ENCODE peak calls at places on chromosomes 5 and 9, in six cellular contexts. U, Q, T, R, E and L are unnamed samples.

GRCh38 chr5:119022017-119022745 is 33.8 kb upstream of the DTWD2 start:
- DNase-seq in U (peak), Q (no peak), T (peak), R (no peak), E (no peak), L (no peak)

GRCh38 chr5:88594441-88594840 is 288.5 kb downstream of the MEF2C start:
- DNase-seq in U (no peak), Q (no peak), T (no peak), R (no peak), E (no peak), L (no peak)

GRCh38 chr9:113579270-113580040 is 115.9 kb downstream of the RGS3 start:
- DNase-seq in U (no peak), Q (no peak), T (peak), R (no peak), E (no peak), L (no peak)

GRCh38 chr5:84397385-84397784 is 12.7 kb upstream of the EDIL3 start:
- DNase-seq in U (no peak), Q (no peak), T (no peak), R (no peak), E (no peak), L (no peak)

GRCh38 chr9:134560206-134560605 is 81.4 kb upstream of the COL5A1 start:
- DNase-seq in U (no peak), Q (peak), T (no peak), R (no peak), E (no peak), L (no peak)

GRCh38 chr9:72753261-72753893 is 199.5 kb downstream of the ALDH1A1 start:
- DNase-seq in U (peak), Q (no peak), T (no peak), R (no peak), E (no peak), L (no peak)

GRCh38 chr5:67032921-67033664 is 163.5 kb downstream of the CD180 start:
- DNase-seq in U (peak), Q (no peak), T (no peak), R (no peak), E (no peak), L (no peak)

GRCh38 chr9:3455088-3455487 is 70.7 kb downstream of the RFX3 start:
- DNase-seq in U (no peak), Q (no peak), T (no peak), R (no peak), E (no peak), L (no peak)

GRCh38 chr5:132066871-132067270 is 6.4 kb downstream of the IL3 start:
- DNase-seq in U (no peak), Q (no peak), T (no peak), R (no peak), E (no peak), L (no peak)

GRCh38 chr5:10836991-10837390 is 76.0 kb upstream of the DAP start:
- DNase-seq in U (peak), Q (no peak), T (no peak), R (no peak), E (no peak), L (no peak)

GRCh38 chr5:175382171-175382570 is 61.8 kb downstream of the DRD1 start:
- DNase-seq in U (no peak), Q (no peak), T (no peak), R (no peak), E (no peak), L (no peak)

GRCh38 chr5:139746691-139747582 is 48.7 kb upstream of the PSD2 start:
- DNase-seq in U (peak), Q (no peak), T (peak), R (no peak), E (no peak), L (no peak)

GRCh38 chr9:123568691-123569342 is 212.8 kb downstream of the CRB2 start:
- DNase-seq in U (peak), Q (no peak), T (no peak), R (no peak), E (no peak), L (no peak)

GRCh38 chr5:33470544-33470943 is 29.8 kb downstream of the TARS1 start:
- DNase-seq in U (peak), Q (no peak), T (peak), R (peak), E (peak), L (no peak)

GRCh38 chr9:134670042-134670525 is 28.5 kb downstream of the COL5A1 start:
- DNase-seq in U (peak), Q (no peak), T (no peak), R (no peak), E (no peak), L (no peak)

GRCh38 chr5:82307431-82307830 is 29.3 kb upstream of the RPS23 start:
- DNase-seq in U (peak), Q (no peak), T (no peak), R (no peak), E (no peak), L (no peak)

GRCh38 chr5:122661496-122662180 is 113.2 kb upstream of the SNX2 start:
- DNase-seq in U (peak), Q (no peak), T (no peak), R (no peak), E (no peak), L (no peak)

GRCh38 chr5:83957188-83957587 is 236.5 kb upstream of the HAPLN1 start:
- DNase-seq in U (peak), Q (no peak), T (no peak), R (no peak), E (no peak), L (no peak)

GRCh38 chr5:150774145-150774544 is 4.4 kb upstream of the SMIM3 start:
- DNase-seq in U (peak), Q (no peak), T (no peak), R (no peak), E (no peak), L (no peak)

GRCh38 chr5:104611419-104611818 is 1048.8 kb upstream of the NUDT12 start:
- DNase-seq in U (no peak), Q (no peak), T (no peak), R (no peak), E (no peak), L (no peak)

GRCh38 chr5:108143581-108143980 is 238.3 kb downstream of the FBXL17 start:
- DNase-seq in U (peak), Q (no peak), T (no peak), R (no peak), E (no peak), L (no peak)

GRCh38 chr9:114830546-114830945 is 24.7 kb upstream of the TNFSF15 start:
- DNase-seq in U (no peak), Q (no peak), T (no peak), R (no peak), E (no peak), L (no peak)

GRCh38 chr5:54541823-54542783 is 24.5 kb downstream of the SNX18 start:
- DNase-seq in U (no peak), Q (no peak), T (no peak), R (no peak), E (no peak), L (no peak)

DNA sequence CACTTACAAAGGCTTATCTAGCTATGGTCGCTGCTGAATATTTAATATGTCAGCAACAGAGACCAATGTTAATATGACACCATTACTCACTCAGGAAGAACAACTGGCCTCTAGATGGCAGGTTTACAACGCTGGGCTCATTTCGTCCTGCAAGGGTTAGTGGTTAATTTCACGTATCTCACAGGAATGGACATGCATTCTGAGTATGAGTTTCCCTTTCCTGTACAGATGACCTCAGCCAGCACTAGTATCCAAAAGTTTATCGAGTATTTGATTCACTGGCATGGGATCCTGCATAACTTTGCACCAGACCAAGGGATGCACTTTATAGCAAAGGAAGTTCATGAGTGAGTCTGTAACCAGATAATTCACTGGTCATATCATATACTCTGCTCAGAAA is 8.7 kb upstream of the TRPC7 start:
- DNase-seq in U (peak), Q (no peak), T (peak), R (peak), E (no peak), L (no peak)
- TF ChIP-seq CTCF in U (peak), Q (no peak), T (peak), R (peak), E (peak), L (peak)

DNA sequence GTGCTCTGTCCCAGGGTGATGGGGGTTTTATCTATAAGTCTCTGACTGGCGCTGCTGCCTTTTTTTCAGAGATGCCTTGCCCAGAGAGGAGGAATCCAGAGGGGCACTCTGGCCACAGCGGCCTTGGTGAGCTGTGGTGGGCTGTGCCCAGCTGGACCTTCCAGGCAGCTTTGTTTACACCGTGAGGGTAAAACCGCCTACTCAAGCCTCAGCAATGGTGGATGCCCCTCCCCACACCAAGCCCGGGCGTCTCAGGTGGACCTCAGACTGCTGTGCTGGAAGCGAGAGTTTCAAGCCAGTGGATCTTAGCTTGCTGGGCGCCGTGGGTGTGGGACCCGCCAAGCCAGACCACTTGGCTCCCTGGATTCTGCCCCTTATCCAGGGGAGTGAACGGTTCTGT is 41.3 kb upstream of the C9orf72 start:
- DNase-seq in U (no peak), Q (no peak), T (no peak), R (no peak), E (no peak), L (no peak)
- H3K4me3 ChIP-seq in U (no peak), Q (no peak), T (no peak), R (no peak), E (no peak), L (no peak)

DNA sequence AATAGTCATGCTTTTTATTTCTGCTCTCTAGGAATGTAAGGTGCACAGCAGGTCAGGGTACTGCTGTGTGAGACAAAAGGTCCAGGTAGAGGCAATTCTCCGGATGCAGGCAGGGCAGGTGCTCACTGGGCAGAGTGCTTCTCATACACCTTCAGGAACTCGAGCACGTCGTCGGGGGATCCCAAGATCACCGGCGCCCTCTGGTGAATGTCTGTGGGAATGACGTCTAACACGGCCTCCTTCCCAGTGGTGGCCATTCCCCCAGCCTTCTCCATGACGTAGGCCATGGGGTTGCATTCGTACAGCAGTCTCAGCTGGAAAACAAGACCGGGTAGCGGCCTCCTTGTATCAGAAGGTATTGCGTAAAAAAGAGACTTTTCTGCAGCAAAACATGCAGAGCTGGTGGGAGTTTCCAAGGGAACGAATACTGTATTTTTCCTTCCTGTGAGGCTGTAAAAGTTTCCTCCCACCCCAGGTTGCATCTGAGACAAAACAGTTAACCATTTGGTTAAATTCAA is 9.7 kb upstream of the FBP2 start:
- DNase-seq in U (peak), Q (no peak), T (peak), R (peak), E (peak), L (peak)
- TF ChIP-seq CTCF in U (peak), Q (peak), T (peak), R (peak), E (peak), L (peak)

DNA sequence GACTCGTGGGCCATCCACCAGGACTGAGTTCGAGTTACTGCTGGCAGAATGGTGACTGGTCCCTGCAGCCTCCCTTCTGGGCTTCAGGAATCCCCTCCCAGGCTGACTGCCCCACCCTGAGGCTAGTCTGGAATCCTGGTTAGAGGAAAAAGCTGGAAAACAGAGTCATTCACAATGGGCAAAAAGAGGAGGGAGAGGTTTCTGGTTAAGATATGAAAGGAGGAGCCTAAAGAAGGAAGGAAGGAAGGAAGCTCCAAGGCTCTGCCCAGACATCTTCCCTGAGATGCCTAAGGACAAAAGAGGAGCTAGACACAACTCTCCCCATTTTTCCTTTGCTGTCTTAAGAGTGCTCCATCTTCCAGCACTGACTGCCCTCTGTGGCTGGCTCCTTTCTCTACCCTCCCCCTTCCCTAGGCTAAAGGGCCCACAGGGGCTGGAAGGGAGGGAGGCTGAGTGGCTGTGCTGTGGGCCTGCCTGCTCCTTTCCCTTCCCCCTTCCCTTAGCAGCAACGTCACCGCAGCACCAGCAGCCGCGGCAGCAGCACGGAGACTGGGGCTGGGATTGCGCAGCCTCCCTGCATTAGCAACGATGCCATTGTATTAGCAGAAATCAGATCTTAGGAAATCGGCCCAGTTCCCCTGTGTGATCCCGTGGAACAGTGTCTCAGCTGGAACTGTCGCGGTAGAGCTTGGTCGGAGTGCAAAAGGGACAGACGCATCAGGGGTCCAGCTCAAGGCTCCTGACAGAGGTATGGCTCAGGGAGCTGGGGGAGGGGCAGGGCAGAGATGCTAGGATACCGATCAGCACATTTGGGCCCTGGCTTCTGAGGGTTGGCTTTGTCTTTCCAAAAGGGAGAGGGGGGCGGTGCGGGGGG is 48.7 kb downstream of the RUSC2 start:
- DNase-seq in U (peak), Q (peak), T (no peak), R (no peak), E (no peak), L (no peak)
- H3K4me3 ChIP-seq in U (peak), Q (peak), T (no peak), R (no peak), E (no peak), L (no peak)

GRCh38 chr9:138022121-138022741 is 144.6 kb downstream of the CACNA1B start:
- DNase-seq in U (no peak), Q (no peak), T (no peak), R (no peak), E (peak), L (no peak)
- TF ChIP-seq CTCF in U (no peak), Q (no peak), T (peak), R (peak), E (peak), L (peak)

GRCh38 chr5:141040093-141040762 is 10.9 kb upstream of the PCDHB1 start:
- DNase-seq in U (peak), Q (no peak), T (no peak), R (no peak), E (peak), L (no peak)
- H3K4me3 ChIP-seq in U (no peak), Q (peak), T (no peak), R (no peak), E (peak), L (no peak)